ENCODE peak calls at places on chromosome 22, in four cellular contexts. U is kidney epithelial cell, J is A172, F is HT1080. H is an unnamed sample.

GRCh38 chr22:48182896-48183805 is 1420.7 kb downstream of the TBC1D22A start:
- DNase-seq in U (no peak), J (no peak), F (no peak), H (no peak)

GRCh38 chr22:46971141-46971775 is 208.8 kb downstream of the TBC1D22A start:
- DNase-seq in U (peak; percentile 50), J (no peak), F (no peak), H (no peak)

GRCh38 chr22:26364066-26365015 is 64.7 kb upstream of the ASPHD2 start:
- DNase-seq in U (peak; percentile 57), J (peak; percentile 77), F (peak; percentile 72), H (peak; percentile 87)

GRCh38 chr22:43171607-43172006 is 15.3 kb downstream of the TTLL12 start:
- DNase-seq in U (no peak), J (no peak), F (no peak), H (no peak)

GRCh38 chr22:49232319-49233067 is 595.2 kb downstream of the BRD1 start:
- DNase-seq in U (no peak), J (no peak), F (no peak), H (no peak)

GRCh38 chr22:32482708-32483107 is 8.1 kb downstream of the FBXO7 start:
- DNase-seq in U (no peak), J (no peak), F (no peak), H (no peak)

GRCh38 chr22:21760640-21761039 is 25.0 kb upstream of the YPEL1 start:
- DNase-seq in U (no peak), J (no peak), F (peak; percentile 55), H (no peak)

GRCh38 chr22:44412136-44412731 is 85.8 kb downstream of the RTL6 start:
- DNase-seq in U (no peak), J (no peak), F (no peak), H (no peak)

GRCh38 chr22:39281126-39281525 is 36.3 kb upstream of the PDGFB start:
- DNase-seq in U (no peak), J (no peak), F (no peak), H (no peak)

GRCh38 chr22:49400136-49400865 is 427.4 kb downstream of the BRD1 start:
- DNase-seq in U (no peak), J (peak; percentile 22), F (no peak), H (no peak)

GRCh38 chr22:36077261-36077660 is 48.6 kb upstream of the RBFOX2 start:
- DNase-seq in U (no peak), J (no peak), F (no peak), H (no peak)

GRCh38 chr22:31089101-31090100 is 8.3 kb downstream of the SMTN start:
- DNase-seq in U (no peak), J (no peak), F (no peak), H (peak; percentile 19)

GRCh38 chr22:39558254-39558727 is 12.3 kb upstream of the CACNA1I start:
- DNase-seq in U (no peak), J (no peak), F (no peak), H (no peak)

GRCh38 chr22:33697640-33698039 is 222.6 kb downstream of the LARGE1 start:
- DNase-seq in U (no peak), J (no peak), F (no peak), H (no peak)

GRCh38 chr22:49825944-49826602 is 1.6 kb downstream of the BRD1 start:
- DNase-seq in U (no peak), J (no peak), F (peak; percentile 31), H (peak; percentile 12)

GRCh38 chr22:27391092-27391770 is 410.3 kb downstream of the MN1 start:
- DNase-seq in U (no peak), J (no peak), F (no peak), H (no peak)

GRCh38 chr22:31926969-31927368 is 17.4 kb upstream of the YWHAH start:
- DNase-seq in U (no peak), J (no peak), F (no peak), H (no peak)

GRCh38 chr22:25651332-25651731 is 86.9 kb downstream of the GRK3 start:
- DNase-seq in U (no peak), J (no peak), F (no peak), H (no peak)

GRCh38 chr22:19951351-19951750 is 9.7 kb upstream of the TXNRD2 start:
- DNase-seq in U (no peak), J (no peak), F (no peak), H (no peak)

GRCh38 chr22:36743591-36744412 is 32.1 kb downstream of the IFT27 start:
- DNase-seq in U (no peak), J (no peak), F (no peak), H (no peak)

GRCh38 chr22:43066844-43067385 is 22.3 kb downstream of the TTLL1 start:
- DNase-seq in U (peak; percentile 67), J (peak; percentile 73), F (peak; percentile 87), H (no peak)

GRCh38 chr22:42699281-42699681 is 21.4 kb downstream of the A4GALT start:
- DNase-seq in U (no peak), J (no peak), F (no peak), H (no peak)

GRCh38 chr22:48866906-48867597 is 960.6 kb downstream of the BRD1 start:
- DNase-seq in U (no peak), J (no peak), F (no peak), H (no peak)

GRCh38 chr22:42676059-42676607 is 26.9 kb upstream of the CYB5R3 start:
- DNase-seq in U (no peak), J (no peak), F (no peak), H (no peak)

GRCh38 chr22:44443641-44444235 is 54.3 kb downstream of the RTL6 start:
- DNase-seq in U (no peak), J (no peak), F (no peak), H (no peak)

H was measured in ACHN.